ENCODE peak calls at places on chromosomes 2 and 18, in six cellular contexts. U is A549, F is HepG2, B is Panc1, E is K562, Z is HCT116. O is an unnamed sample.

GRCh38 chr2:70121627-70122372 is 34.5 kb downstream of the PCBP1 start:
- DNase-seq in E (peak; percentile 42), B (no peak), U (no peak), F (peak; percentile 40), Z (no peak), O (no peak)

GRCh38 chr2:237677951-237678481 is 50.6 kb downstream of the LRRFIP1 start:
- DNase-seq in Z (no peak), E (peak; percentile 20), B (no peak), F (peak; percentile 81), U (no peak), O (peak; percentile 92)

GRCh38 chr2:156098506-156098905 is 234.0 kb downstream of the NR4A2 start:
- DNase-seq in F (no peak), E (no peak), Z (no peak), U (no peak), B (no peak), O (no peak)

GRCh38 chr2:63544017-63544627 is 44.2 kb downstream of the WDPCP start:
- DNase-seq in B (no peak), Z (no peak), E (peak; percentile 14), U (peak; percentile 14), F (no peak), O (no peak)

GRCh38 chr2:18503686-18504085 is 56.8 kb downstream of the RDH14 start:
- DNase-seq in E (no peak), B (no peak), F (no peak), Z (no peak), U (no peak), O (no peak)

GRCh38 chr2:985317-985898 is 34.8 kb downstream of the SNTG2 start:
- DNase-seq in U (no peak), B (no peak), E (no peak), F (no peak), Z (no peak), O (no peak)

GRCh38 chr2:1600191-1601063 is 143.9 kb downstream of the PXDN start:
- DNase-seq in Z (no peak), U (no peak), E (no peak), B (peak; percentile 80), F (no peak), O (no peak)

GRCh38 chr2:48530033-48530804 is at the start of gene STON1:
- DNase-seq in E (peak; percentile 64), U (peak; percentile 17), F (no peak), Z (no peak), B (no peak), O (no peak)

GRCh38 chr2:191630313-191630712 is 47.6 kb upstream of the NABP1 start:
- DNase-seq in F (no peak), Z (no peak), E (no peak), B (no peak), U (no peak), O (no peak)

GRCh38 chr2:58553937-58554336 is 312.8 kb upstream of the FANCL start:
- DNase-seq in U (peak; percentile 30), E (peak; percentile 32), Z (peak; percentile 7), B (no peak), F (peak; percentile 10), O (no peak)

GRCh38 chr2:126222316-126222715 is 433.6 kb upstream of the GYPC start:
- DNase-seq in B (no peak), F (no peak), E (no peak), U (no peak), Z (no peak), O (no peak)

GRCh38 chr2:101763496-101764333 is 66.2 kb downstream of the MAP4K4 start:
- DNase-seq in E (no peak), Z (no peak), F (peak; percentile 96), B (no peak), U (peak; percentile 41), O (peak; percentile 21)

GRCh38 chr2:237122214-237122666 is 36.6 kb downstream of the COPS8 start:
- DNase-seq in U (peak; percentile 80), F (peak; percentile 54), E (peak; percentile 41), Z (peak; percentile 79), B (peak; percentile 25), O (peak; percentile 60)

GRCh38 chr2:220466251-220466691 is 838.8 kb downstream of the SLC4A3 start:
- DNase-seq in F (no peak), U (no peak), Z (no peak), B (no peak), E (no peak), O (no peak)

GRCh38 chr2:25545899-25546298 is 127.5 kb downstream of the DTNB start:
- DNase-seq in E (no peak), Z (no peak), B (no peak), F (peak; percentile 29), U (no peak), O (no peak)

GRCh38 chr2:10912076-10912731 is 470 bp downstream of the KCNF1 start:
- DNase-seq in F (no peak), B (no peak), E (no peak), U (no peak), Z (no peak), O (no peak)
- H3K4me3 ChIP-seq in F (peak overlapping the region; percentile 39), B (peak overlapping the region; percentile 33), E (no peak overlapping the region), U (peak overlapping the region; percentile 57), Z (peak overlapping the region; percentile 54), O (no peak overlapping the region)

GRCh38 chr18:27062802-27063201 is 122.3 kb downstream of the CHST9 start:
- DNase-seq in B (no peak), F (no peak), U (no peak), Z (no peak), E (no peak), O (no peak)

GRCh38 chr18:27061488-27062095 is 123.5 kb downstream of the CHST9 start:
- DNase-seq in E (no peak), Z (no peak), U (no peak), B (no peak), F (peak; percentile 93), O (no peak)

GRCh38 chr18:27057459-27058302 is 127.4 kb downstream of the CHST9 start:
- DNase-seq in B (no peak), F (peak; percentile 65), E (no peak), Z (no peak), U (no peak), O (no peak)
- H3K27ac ChIP-seq in B (no peak overlapping the region), F (no peak overlapping the region), E (no peak overlapping the region), Z (no peak overlapping the region), U (no peak overlapping the region), O (no peak overlapping the region)

GRCh38 chr2:111175615-111176014 is 54.9 kb downstream of the BCL2L11 start:
- DNase-seq in U (no peak), B (no peak), F (no peak), Z (no peak), E (no peak), O (no peak)

GRCh38 chr2:111176388-111176787 is 55.7 kb downstream of the BCL2L11 start:
- DNase-seq in U (no peak), E (no peak), B (no peak), Z (no peak), F (peak; percentile 38), O (no peak)

GRCh38 chr2:111178730-111179405 is 58.2 kb downstream of the BCL2L11 start:
- DNase-seq in F (peak; percentile 94), Z (no peak), U (peak; percentile 90), B (no peak), E (peak; percentile 17), O (no peak)

GRCh38 chr2:111176867-111177266 is 56.2 kb downstream of the BCL2L11 start:
- DNase-seq in F (no peak), U (no peak), E (no peak), Z (no peak), B (no peak), O (peak; percentile 39)

GRCh38 chr2:111178296-111178695 is 57.6 kb downstream of the BCL2L11 start:
- DNase-seq in E (no peak), U (no peak), B (no peak), Z (no peak), F (no peak), O (no peak)
- TF ChIP-seq REST in E (no peak), U (no peak), B (no peak), Z (no peak), F (no peak), O (no peak)

DNA sequence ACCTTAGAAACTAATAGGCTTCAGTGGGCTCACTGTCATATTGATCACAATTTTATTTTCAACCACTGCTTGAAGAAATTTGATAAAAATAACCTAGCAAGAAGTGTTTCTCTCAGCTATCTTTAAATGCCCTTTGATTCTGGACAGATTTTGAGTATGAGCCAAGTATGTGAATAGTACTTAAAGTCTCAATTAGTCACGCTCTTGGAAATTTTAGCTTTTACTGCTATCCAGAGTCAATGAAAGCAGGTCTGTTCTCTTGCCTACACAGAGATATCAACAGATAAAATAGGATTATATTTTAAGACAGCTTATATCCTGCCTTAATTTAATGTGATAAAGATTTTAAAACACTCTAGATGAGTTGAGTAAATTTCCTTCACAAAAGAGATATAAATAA is 337.3 kb downstream of the CBLN2 start:
- DNase-seq in Z (no peak), U (no peak), F (no peak), B (no peak), E (no peak), O (no peak)
- H3K4me3 ChIP-seq in Z (no peak overlapping the region), U (no peak overlapping the region), F (no peak overlapping the region), B (no peak overlapping the region), E (no peak overlapping the region), O (no peak overlapping the region)

GRCh38 chr18:68520406-68521075 is 194.4 kb downstream of the TMX3 start:
- DNase-seq in B (no peak), Z (no peak), U (no peak), E (no peak), F (no peak), O (no peak)
- H3K27ac ChIP-seq in B (no peak overlapping the region), Z (no peak overlapping the region), U (no peak overlapping the region), E (no peak overlapping the region), F (no peak overlapping the region), O (no peak overlapping the region)

DNA sequence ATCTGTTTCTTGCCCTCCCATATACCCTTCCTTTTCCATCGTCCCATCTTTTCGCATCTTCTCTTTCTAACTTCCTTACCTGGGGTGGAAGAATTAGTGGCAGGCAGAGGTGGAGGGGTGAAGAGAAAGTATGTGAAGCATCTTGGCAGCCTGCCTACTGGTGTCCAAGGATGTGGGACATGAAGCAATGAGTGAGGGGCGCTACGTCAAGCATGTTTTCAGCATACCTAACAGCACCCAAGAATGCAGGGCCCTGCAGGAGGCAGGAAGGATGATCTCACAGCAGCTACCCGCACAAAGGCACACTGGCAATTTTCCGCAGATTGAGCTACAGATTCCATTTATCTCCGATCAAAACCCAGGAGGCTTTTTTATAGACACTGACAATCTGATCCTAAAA is 42.2 kb downstream of the METTL4 start:
- DNase-seq in Z (no peak), F (peak; percentile 4), B (no peak), E (no peak), U (peak; percentile 7), O (no peak)
- TF ChIP-seq REST in Z (no peak), F (no peak), B (no peak), E (no peak), U (no peak), O (no peak)

GRCh38 chr2:113899166-113899565 is 9.3 kb downstream of the ACTR3 start:
- DNase-seq in F (no peak), B (no peak), E (no peak), U (no peak), Z (no peak), O (no peak)
- H3K4me3 ChIP-seq in F (no peak overlapping the region), B (no peak overlapping the region), E (no peak overlapping the region), U (no peak overlapping the region), Z (no peak overlapping the region), O (no peak overlapping the region)

DNA sequence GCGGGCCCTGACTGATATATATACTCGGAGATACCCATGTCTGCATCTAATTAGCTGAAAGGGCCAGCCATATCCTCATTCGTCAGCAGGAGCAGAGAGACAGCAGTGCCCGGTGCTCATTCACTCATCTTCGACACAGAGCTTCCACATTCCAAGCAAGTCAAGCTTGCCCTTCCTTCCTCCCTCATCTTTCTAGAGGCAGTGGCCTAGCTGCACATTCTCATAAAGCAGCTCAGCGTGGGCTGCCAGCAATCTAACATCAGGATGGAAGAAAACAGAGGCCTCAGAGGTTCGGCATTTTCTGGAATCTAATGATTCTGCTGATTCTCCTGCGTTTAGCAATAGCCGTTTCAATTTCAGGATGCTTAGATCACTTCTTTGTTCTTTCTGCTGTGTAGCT is 68.8 kb downstream of the CLHC1 start:
- DNase-seq in Z (no peak), F (no peak), U (no peak), B (no peak), E (no peak), O (no peak)
- H3K27ac ChIP-seq in Z (no peak overlapping the region), F (no peak overlapping the region), U (no peak overlapping the region), B (peak overlapping the region; percentile 44), E (no peak overlapping the region), O (no peak overlapping the region)

O was measured in HL-60.